ENCODE peak calls at places on chromosomes 2 and 18, in eight cellular contexts. V is heart right ventricle, S is psoas muscle, T is kidney, R is adrenal gland, Y is Caco-2, N is A549, K is heart left ventricle. Z is an unnamed sample. For H3K9me3, the result is how much of the 10 kb centered on the place peaks cover.

GRCh38 chr2:12797815-12798214 is 81.1 kb downstream of the TRIB2 start:
- DNase-seq in V (no peak), S (no peak), T (no peak), R (no peak), Y (no peak), N (no peak), K (no peak), Z (peak)

GRCh38 chr2:151277011-151277410 is 12.5 kb downstream of the NMI start:
- DNase-seq in V (no peak), S (no peak), T (no peak), R (no peak), Y (no peak), N (no peak), K (no peak), Z (no peak)

GRCh38 chr2:234451852-234452625 is 44.8 kb downstream of the ARL4C start:
- DNase-seq in V (no peak), S (no peak), T (no peak), R (no peak), Y (no peak), N (peak), K (no peak), Z (peak)

GRCh38 chr2:233807966-233808892 is 30.1 kb downstream of the MROH2A start:
- DNase-seq in V (no peak), S (no peak), T (peak), R (no peak), Y (no peak), N (no peak), K (no peak), Z (no peak)

GRCh38 chr2:240502059-240502429 is 55.7 kb downstream of the ANKMY1 start:
- DNase-seq in V (no peak), S (no peak), T (peak), R (no peak), Y (no peak), N (no peak), K (no peak), Z (no peak)

GRCh38 chr2:102735431-102736130 is 26.2 kb upstream of the TMEM182 start:
- DNase-seq in V (no peak), S (no peak), T (no peak), R (no peak), Y (peak), N (no peak), K (no peak), Z (no peak)

GRCh38 chr18:8744656-8745055 is 39.3 kb downstream of the MTCL1 start:
- DNase-seq in V (no peak), S (no peak), T (no peak), R (no peak), Y (no peak), N (no peak), K (no peak), Z (no peak)

GRCh38 chr18:34158881-34159690 is 65.6 kb downstream of the NOL4 start:
- DNase-seq in V (peak), S (peak), T (peak), R (peak), Y (no peak), N (no peak), K (peak), Z (peak)

GRCh38 chr2:118584380-118584779 is 263.1 kb downstream of the EN1 start:
- DNase-seq in V (no peak), S (no peak), T (no peak), R (no peak), Y (no peak), N (no peak), K (no peak), Z (no peak)

DNA sequence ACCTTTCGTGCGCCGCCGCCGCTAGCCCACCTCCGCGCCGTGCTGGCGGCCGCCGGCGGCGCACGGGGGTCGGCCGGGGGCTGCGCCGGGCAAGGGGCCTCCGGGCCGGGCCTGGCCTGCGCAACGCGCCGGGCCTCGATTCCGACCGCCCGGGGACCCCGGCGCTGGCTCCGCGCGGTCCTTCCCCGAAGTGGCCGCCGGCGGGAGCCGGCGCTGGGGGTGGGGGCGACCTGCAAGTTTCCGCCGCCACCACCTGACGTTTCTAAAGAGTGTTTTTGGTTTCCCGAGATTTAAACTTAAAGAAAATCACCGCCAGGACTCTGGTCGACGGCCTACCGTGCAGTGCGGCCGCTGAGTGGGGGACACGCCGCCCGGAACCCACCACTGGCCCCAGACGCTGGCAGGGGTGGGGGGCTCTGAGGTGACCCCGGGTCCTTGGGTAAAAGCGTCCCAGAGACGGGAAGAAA is 3.8 kb upstream of the GATA6 start:
- DNase-seq in V (no peak), S (no peak), T (no peak), R (no peak), Y (no peak), N (no peak), K (no peak), Z (peak)
- H3K4me3 ChIP-seq in V (no peak), S (no peak), T (no peak), R (no peak), Y (no peak), N (no peak), K (peak), Z (peak)

DNA sequence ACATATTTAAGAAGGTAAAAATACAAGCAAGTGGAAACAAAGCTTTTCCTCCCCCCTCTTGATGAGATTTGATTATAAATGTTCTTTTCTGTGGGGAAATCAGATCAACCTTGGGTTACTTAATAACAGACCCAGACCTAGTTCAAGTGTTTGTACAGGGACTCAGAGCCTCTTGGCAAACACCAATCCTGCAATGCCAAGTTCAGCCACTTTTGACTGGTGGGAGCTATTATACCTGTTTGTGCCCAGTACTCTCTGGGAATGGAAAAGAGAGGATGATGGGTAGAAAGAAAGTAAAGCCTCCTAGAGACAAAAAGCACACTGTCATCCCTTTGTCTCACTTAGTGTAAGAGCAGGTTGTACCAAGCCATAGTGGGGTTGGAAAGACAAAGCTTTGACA is 63.8 kb upstream of the EPHA4 start:
- DNase-seq in V (no peak), S (no peak), T (no peak), R (no peak), Y (peak), N (peak), K (no peak), Z (no peak)
- TF ChIP-seq CTCF in V (no peak), S (no peak), T (peak), R (no peak), Y (peak), N (no peak), K (no peak), Z (no peak)

GRCh38 chr2:89850481-89850880 is 1159.0 kb downstream of the RPIA start:
- DNase-seq in V (no peak), S (no peak), T (no peak), R (no peak), Y (no peak), N (no peak), K (no peak), Z (no peak)

GRCh38 chr2:89848763-89849162 is 1157.3 kb downstream of the RPIA start:
- DNase-seq in V (no peak), S (no peak), T (no peak), R (no peak), Y (no peak), N (no peak), K (no peak), Z (no peak)

GRCh38 chr2:89850881-89851582 is 1159.6 kb downstream of the RPIA start:
- DNase-seq in V (no peak), S (no peak), T (no peak), R (no peak), Y (no peak), N (no peak), K (no peak), Z (no peak)

GRCh38 chr2:89849731-89850130 is 1158.3 kb downstream of the RPIA start:
- DNase-seq in V (no peak), S (no peak), T (no peak), R (no peak), Y (no peak), N (no peak), K (no peak), Z (no peak)

DNA sequence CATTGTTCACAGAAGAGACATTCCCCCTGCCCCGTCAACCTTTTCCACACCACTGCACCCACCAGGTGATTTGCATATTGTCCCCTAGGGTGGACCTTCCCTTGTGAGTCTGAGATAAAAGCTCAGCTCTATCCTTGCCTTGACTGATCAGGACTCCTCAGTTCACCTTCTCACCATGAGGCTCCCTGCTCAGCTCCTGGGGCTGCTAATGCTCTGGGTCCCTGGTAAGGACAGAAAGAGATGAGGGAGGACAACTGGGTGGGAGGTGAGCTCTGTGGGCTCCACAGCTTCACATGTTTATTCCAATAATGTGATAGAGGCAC is 1160.1 kb downstream of the RPIA start:
- DNase-seq in V (no peak), S (no peak), T (peak), R (no peak), Y (no peak), N (no peak), K (no peak), Z (no peak)
- H3K9me3 ChIP-seq in V (under half), S (under half), T (under half), R (under half), Y (under half), N (under half), K (under half), Z (under half)

DNA sequence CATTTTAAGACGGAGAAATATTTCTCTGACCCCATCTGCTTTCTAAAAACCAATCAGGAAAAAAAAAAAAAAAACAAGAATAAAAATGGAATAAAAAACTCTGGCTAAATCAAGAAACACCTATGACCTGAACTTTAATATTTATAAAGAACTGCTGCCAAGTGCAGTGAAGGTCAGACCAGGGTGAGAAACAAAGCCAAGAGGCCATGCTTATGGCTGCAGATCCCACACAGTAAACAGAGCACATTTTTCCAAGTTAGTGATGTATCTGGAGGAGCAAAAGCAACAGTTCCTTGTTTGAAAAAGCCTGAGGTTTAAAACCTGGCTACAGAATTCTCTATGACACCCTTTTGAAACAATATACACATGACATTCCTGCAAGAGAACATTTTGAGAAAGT is 242.3 kb downstream of the SRBD1 start:
- DNase-seq in V (no peak), S (no peak), T (no peak), R (no peak), Y (no peak), N (no peak), K (no peak), Z (no peak)
- H3K4me3 ChIP-seq in V (no peak), S (no peak), T (no peak), R (no peak), Y (no peak), N (no peak), K (no peak), Z (no peak)

DNA sequence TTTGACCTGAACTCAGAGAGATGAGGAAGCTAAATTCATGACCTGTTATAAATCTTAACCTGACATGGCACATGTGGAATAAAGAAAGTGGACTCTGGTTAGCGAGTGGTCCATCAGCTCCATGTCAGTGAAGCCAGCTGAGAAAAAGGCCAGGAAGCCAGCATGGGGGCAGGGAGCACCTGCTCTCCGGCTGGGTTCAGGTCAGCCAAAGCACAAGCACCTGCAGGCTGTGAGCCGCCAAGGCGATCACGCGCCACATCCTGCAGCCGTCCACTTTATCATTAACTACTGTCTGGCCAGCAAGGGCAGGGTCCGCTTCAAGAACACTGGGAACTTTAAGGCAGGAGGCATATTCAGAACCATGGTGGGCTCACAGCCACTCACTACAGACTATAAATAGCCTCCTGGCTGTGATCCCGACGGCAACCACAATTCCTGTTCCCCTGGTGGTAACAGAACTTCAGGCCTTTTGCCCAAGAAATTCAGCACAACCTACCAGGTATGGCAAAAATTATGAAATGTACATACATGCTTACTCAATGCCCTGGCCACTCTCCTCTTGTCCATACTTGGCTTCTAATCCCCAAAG is 35.5 kb downstream of the ACVR1 start:
- DNase-seq in V (peak), S (peak), T (peak), R (no peak), Y (no peak), N (no peak), K (peak), Z (peak)
- TF ChIP-seq CTCF in V (peak), S (peak), T (no peak), R (no peak), Y (no peak), N (no peak), K (no peak), Z (peak)

GRCh38 chr2:76180676-76181075 is 470.0 kb upstream of the GCFC2 start:
- DNase-seq in V (no peak), S (no peak), T (no peak), R (no peak), Y (no peak), N (no peak), K (no peak), Z (no peak)
- H3K9me3 ChIP-seq in V (half or more), S (under half), T (under half), R (under half), Y (under half), N (under half), K (under half), Z (under half)